ENCODE peak calls at places on chromosomes 1 and 21, in four cellular contexts. M is glutamatergic neuron, O is NCI-H2081, E is hepatic stellate cell. I is an unnamed sample.

GRCh38 chr1:19064906-19065450 is 108.5 kb upstream of the IFFO2 start:
- DNase-seq in O (no peak), M (no peak), E (no peak), I (no peak)

GRCh38 chr1:47280142-47280541 is 33.8 kb downstream of the STIL start:
- DNase-seq in E (no peak), M (no peak), O (no peak), I (no peak)

GRCh38 chr1:99580451-99580850 is 65.5 kb upstream of the PALMD start:
- DNase-seq in M (no peak), O (no peak), E (no peak), I (no peak)

GRCh38 chr1:243316366-243316989 is 60.6 kb downstream of the SDCCAG8 start:
- DNase-seq in O (no peak), E (no peak), M (peak), I (no peak)

GRCh38 chr1:6475381-6476133 is 9.6 kb upstream of the TNFRSF25 start:
- DNase-seq in M (peak), E (peak), O (peak), I (peak)

GRCh38 chr1:14787604-14788003 is 189.1 kb downstream of the KAZN start:
- DNase-seq in E (no peak), M (no peak), O (no peak), I (no peak)

GRCh38 chr1:202049129-202049528 is 38.7 kb downstream of the ELF3 start:
- DNase-seq in E (no peak), O (no peak), M (no peak), I (no peak)

GRCh38 chr21:37855568-37856391 is 60.5 kb downstream of the KCNJ6 start:
- DNase-seq in M (peak), O (no peak), E (peak), I (no peak)

GRCh38 chr1:151145158-151146071 is 1.0 kb downstream of the SEMA6C start:
- DNase-seq in M (peak), O (no peak), E (no peak), I (peak)

GRCh38 chr1:172135923-172136610 is 284.4 kb upstream of the C1orf105 start:
- DNase-seq in M (no peak), E (peak), O (no peak), I (no peak)

GRCh38 chr1:10773851-10774614 is 22.4 kb downstream of the CASZ1 start:
- DNase-seq in M (no peak), E (no peak), O (no peak), I (no peak)

GRCh38 chr21:44461438-44462089 is 6.3 kb downstream of the LRRC3 start:
- DNase-seq in O (no peak), M (no peak), E (no peak), I (no peak)

I was measured in NCI-H1092.